ENCODE peak calls at places on chromosomes 2 and 18, in six cellular contexts. U is heart right ventricle, Z is adrenal gland, C is cardiac fibroblast, N is cardiac muscle cell, W is endothelial cell of umbilical vein. F is an unnamed sample.

GRCh38 chr2:222291485-222291841 is 7.3 kb downstream of the PAX3 start:
- DNase-seq in U (no peak), Z (no peak), C (no peak), N (no peak), W (no peak), F (no peak)

GRCh38 chr18:32552421-32553030 is 81.8 kb upstream of the GAREM1 start:
- DNase-seq in U (peak; percentile 53), Z (peak; percentile 72), C (peak; percentile 77), N (peak; percentile 75), W (peak; percentile 62), F (peak; percentile 78)

GRCh38 chr2:147366281-147366680 is 478.5 kb upstream of the ACVR2A start:
- DNase-seq in U (no peak), Z (no peak), C (no peak), N (no peak), W (no peak), F (no peak)

GRCh38 chr18:23992119-23992940 is 22.2 kb upstream of the TTC39C start:
- DNase-seq in U (peak; percentile 34), Z (peak; percentile 73), C (no peak), N (no peak), W (no peak), F (no peak)

GRCh38 chr2:203534486-203535077 is 519 bp downstream of the RAPH1 start:
- DNase-seq in U (peak; percentile 39), Z (no peak), C (no peak), N (peak; percentile 32), W (no peak), F (peak; percentile 18)

GRCh38 chr18:39550701-39551100 is 1985.1 kb upstream of the CELF4 start:
- DNase-seq in U (no peak), Z (no peak), C (no peak), N (no peak), W (no peak), F (no peak)

GRCh38 chr2:133571249-133571648 is 3.0 kb upstream of the NCKAP5 start:
- DNase-seq in U (no peak), Z (no peak), C (no peak), N (no peak), W (no peak), F (no peak)

GRCh38 chr2:169038338-169038757 is 7.2 kb upstream of the ABCB11 start:
- DNase-seq in U (no peak), Z (no peak), C (peak; percentile 58), N (peak; percentile 51), W (no peak), F (no peak)

GRCh38 chr18:57780318-57781127 is 22.6 kb downstream of the ATP8B1 start:
- DNase-seq in U (peak; percentile 50), Z (no peak), C (peak; percentile 82), N (peak; percentile 88), W (peak; percentile 99), F (no peak)

GRCh38 chr2:106011993-106012392 is 182.1 kb downstream of the UXS1 start:
- DNase-seq in U (no peak), Z (no peak), C (no peak), N (no peak), W (peak; percentile 53), F (no peak)

GRCh38 chr2:135279209-135279608 is 227.1 kb downstream of the RAB3GAP1 start:
- DNase-seq in U (no peak), Z (no peak), C (no peak), N (no peak), W (no peak), F (no peak)

GRCh38 chr2:148721991-148722777 is 77.6 kb downstream of the EPC2 start:
- DNase-seq in U (no peak), Z (no peak), C (peak; percentile 12), N (peak; percentile 28), W (no peak), F (no peak)

GRCh38 chr2:68368657-68369339 is 3.7 kb downstream of the PLEK start:
- DNase-seq in U (no peak), Z (no peak), C (peak; percentile 53), N (peak; percentile 75), W (no peak), F (no peak)

GRCh38 chr18:28684746-28685145 is 507.8 kb upstream of the CDH2 start:
- DNase-seq in U (no peak), Z (no peak), C (peak; percentile 2), N (no peak), W (no peak), F (no peak)

GRCh38 chr2:229408356-229408755 is 137.3 kb upstream of the PID1 start:
- DNase-seq in U (no peak), Z (no peak), C (peak; percentile 95), N (peak; percentile 93), W (peak; percentile 35), F (no peak)

GRCh38 chr2:158486150-158486969 is 29.6 kb downstream of the PKP4 start:
- DNase-seq in U (no peak), Z (no peak), C (no peak), N (no peak), W (no peak), F (no peak)

GRCh38 chr2:178280261-178280852 is 86.0 kb downstream of the OSBPL6 start:
- DNase-seq in U (peak; percentile 51), Z (peak; percentile 42), C (peak; percentile 65), N (peak; percentile 68), W (peak; percentile 71), F (peak; percentile 60)

GRCh38 chr2:237596518-237596855 is 6.0 kb upstream of the RAB17 start:
- DNase-seq in U (no peak), Z (no peak), C (no peak), N (no peak), W (no peak), F (no peak)

GRCh38 chr18:59571953-59572352 is 125.3 kb downstream of the CCBE1 start:
- DNase-seq in U (no peak), Z (no peak), C (no peak), N (no peak), W (no peak), F (no peak)

GRCh38 chr2:177314194-177314593 is 49.7 kb upstream of the NFE2L2 start:
- DNase-seq in U (no peak), Z (no peak), C (peak; percentile 90), N (peak; percentile 84), W (no peak), F (no peak)

GRCh38 chr18:48800479-48800876 is 150.3 kb downstream of the SMAD7 start:
- DNase-seq in U (no peak), Z (peak; percentile 8), C (no peak), N (no peak), W (no peak), F (no peak)

GRCh38 chr2:163077241-163077640 is 238.7 kb upstream of the KCNH7 start:
- DNase-seq in U (no peak), Z (no peak), C (no peak), N (no peak), W (no peak), F (no peak)

GRCh38 chr2:166081131-166081632 is 46.6 kb downstream of the SCN1A start:
- DNase-seq in U (no peak), Z (no peak), C (no peak), N (no peak), W (no peak), F (no peak)

GRCh38 chr2:28251337-28251736 is 141.3 kb upstream of the FOSL2 start:
- DNase-seq in U (no peak), Z (no peak), C (no peak), N (no peak), W (no peak), F (no peak)

GRCh38 chr2:173434729-173435345 is 80.2 kb downstream of the CDCA7 start:
- DNase-seq in U (no peak), Z (no peak), C (no peak), N (no peak), W (no peak), F (no peak)

GRCh38 chr2:45009303-45009927 is at the start of gene SIX2:
- DNase-seq in U (peak; percentile 91), Z (peak; percentile 90), C (peak; percentile 99), N (peak; percentile 99), W (peak; percentile 97), F (peak; percentile 96)

GRCh38 chr2:156189143-156189542 is 143.4 kb downstream of the NR4A2 start:
- DNase-seq in U (no peak), Z (no peak), C (no peak), N (no peak), W (no peak), F (no peak)

GRCh38 chr2:9782197-9782719 is 61.0 kb upstream of the TAF1B start:
- DNase-seq in U (no peak), Z (no peak), C (no peak), N (no peak), W (no peak), F (no peak)

DNA sequence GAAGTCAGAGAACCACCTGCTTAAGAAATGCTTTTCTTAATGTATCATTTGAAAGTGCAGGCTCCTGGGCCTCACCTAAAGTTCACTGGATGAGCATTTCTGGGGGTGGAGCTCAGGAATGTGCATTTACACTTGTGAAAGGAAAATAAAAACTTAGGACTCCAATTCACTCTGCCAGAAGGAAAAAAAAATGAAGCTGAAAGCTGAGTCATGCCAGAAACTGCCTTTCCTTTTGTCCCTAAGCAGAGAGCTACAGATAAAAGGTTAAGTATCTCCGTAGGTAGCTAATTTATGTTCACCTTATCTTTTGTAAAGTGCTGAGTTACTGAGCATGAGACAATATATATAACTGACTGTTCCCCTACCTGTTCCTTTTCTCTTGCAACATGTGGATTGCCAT is 229.5 kb upstream of the MEX3C start:
- DNase-seq in U (no peak), Z (no peak), C (peak; percentile 23), N (peak; percentile 30), W (no peak), F (no peak)
- H3K4me3 ChIP-seq in U (no peak overlapping the region), Z (no peak overlapping the region), C (no peak overlapping the region), N (no peak overlapping the region), W (no peak overlapping the region), F (no peak overlapping the region)

DNA sequence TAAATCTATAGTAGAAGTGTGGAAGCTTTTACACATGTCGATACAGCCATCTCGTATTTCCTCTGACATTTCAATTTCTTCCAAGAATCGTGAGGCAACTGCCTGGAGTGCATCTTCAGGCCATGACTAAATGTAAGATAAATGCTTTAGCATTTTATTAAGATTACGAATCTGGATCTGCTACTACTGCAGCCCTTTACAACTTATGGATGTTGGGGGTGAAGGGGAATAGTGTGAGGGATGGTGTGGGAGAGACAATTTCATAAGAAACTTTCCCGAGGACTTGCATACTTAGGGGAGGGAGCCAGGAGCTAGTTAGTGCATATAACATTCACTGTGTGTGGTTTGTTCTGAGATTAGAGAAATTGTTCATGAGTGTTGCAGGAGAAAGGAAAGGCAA is 204.8 kb downstream of the SLC39A10 start:
- DNase-seq in U (no peak), Z (no peak), C (peak; percentile 57), N (peak; percentile 68), W (no peak), F (no peak)
- H3K4me3 ChIP-seq in U (no peak overlapping the region), Z (no peak overlapping the region), C (no peak overlapping the region), N (no peak overlapping the region), W (no peak overlapping the region), F (no peak overlapping the region)

GRCh38 chr2:118847447-118848172 is at the start of gene EN1:
- DNase-seq in U (no peak), Z (no peak), C (peak; percentile 69), N (peak; percentile 86), W (no peak), F (no peak)
- H3K4me3 ChIP-seq in U (peak within 1 kb of the TSS; percentile 19), Z (no peak within 1 kb of the TSS), C (peak within 1 kb of the TSS; percentile 35), N (peak within 1 kb of the TSS; percentile 27), W (no peak within 1 kb of the TSS), F (peak within 1 kb of the TSS; percentile 22)

GRCh38 chr2:197839327-197839726 is 34.9 kb downstream of the PLCL1 start:
- DNase-seq in U (no peak), Z (no peak), C (no peak), N (no peak), W (no peak), F (no peak)

GRCh38 chr2:197838589-197838988 is 34.2 kb downstream of the PLCL1 start:
- DNase-seq in U (no peak), Z (no peak), C (no peak), N (no peak), W (no peak), F (no peak)

GRCh38 chr2:197835293-197835692 is 30.9 kb downstream of the PLCL1 start:
- DNase-seq in U (peak; percentile 30), Z (no peak), C (no peak), N (no peak), W (no peak), F (no peak)

GRCh38 chr2:197838036-197838435 is 33.6 kb downstream of the PLCL1 start:
- DNase-seq in U (peak; percentile 18), Z (no peak), C (peak; percentile 60), N (peak; percentile 39), W (peak; percentile 41), F (no peak)
- H3K4me3 ChIP-seq in U (peak overlapping the region; percentile 22), Z (no peak overlapping the region), C (no peak overlapping the region), N (no peak overlapping the region), W (no peak overlapping the region), F (no peak overlapping the region)